ENCODE peak calls at places on chromosomes 6 and 20, in five cellular contexts. One of them, this sample, is unnamed.

GRCh38 chr6:8006208-8006607 is 58.0 kb downstream of the BLOC1S5 start:
- DNase-seq in HCT116: peak
- DNase-seq in effector memory CD4-positive, alpha-beta T cell: no peak
- DNase-seq in aorta: no peak
- DNase-seq in caudate nucleus: no peak
- DNase-seq in this sample: no peak

GRCh38 chr20:62143976-62144825 is 632 bp downstream of the SS18L1 start:
- DNase-seq in caudate nucleus: peak
- DNase-seq in HCT116: no peak
- DNase-seq in aorta: peak
- DNase-seq in effector memory CD4-positive, alpha-beta T cell: peak
- DNase-seq in this sample: peak

GRCh38 chr20:3797226-3797545 is 1.1 kb downstream of the CDC25B start:
- DNase-seq in HCT116: no peak
- DNase-seq in aorta: no peak
- DNase-seq in caudate nucleus: no peak
- DNase-seq in effector memory CD4-positive, alpha-beta T cell: no peak
- DNase-seq in this sample: peak

GRCh38 chr6:69164564-69165252 is 529.6 kb downstream of the ADGRB3 start:
- DNase-seq in aorta: no peak
- DNase-seq in HCT116: no peak
- DNase-seq in effector memory CD4-positive, alpha-beta T cell: no peak
- DNase-seq in caudate nucleus: no peak
- DNase-seq in this sample: no peak

GRCh38 chr20:62117658-62118057 is 4.6 kb upstream of the LSM14B start:
- DNase-seq in effector memory CD4-positive, alpha-beta T cell: peak
- DNase-seq in HCT116: no peak
- DNase-seq in caudate nucleus: no peak
- DNase-seq in aorta: peak
- DNase-seq in this sample: no peak

GRCh38 chr6:111776236-111777189 is 96.7 kb downstream of the FYN start:
- DNase-seq in caudate nucleus: no peak
- DNase-seq in aorta: no peak
- DNase-seq in effector memory CD4-positive, alpha-beta T cell: no peak
- DNase-seq in HCT116: no peak
- DNase-seq in this sample: no peak

GRCh38 chr6:125835221-125835744 is 44.5 kb downstream of the NCOA7 start:
- DNase-seq in caudate nucleus: no peak
- DNase-seq in effector memory CD4-positive, alpha-beta T cell: no peak
- DNase-seq in HCT116: no peak
- DNase-seq in aorta: no peak
- DNase-seq in this sample: no peak

GRCh38 chr6:149990672-149991402 is 27.1 kb downstream of the ULBP1 start:
- DNase-seq in caudate nucleus: no peak
- DNase-seq in HCT116: no peak
- DNase-seq in effector memory CD4-positive, alpha-beta T cell: peak
- DNase-seq in aorta: no peak
- DNase-seq in this sample: no peak

GRCh38 chr6:12467706-12468670 is 177.8 kb downstream of the EDN1 start:
- DNase-seq in aorta: no peak
- DNase-seq in HCT116: no peak
- DNase-seq in effector memory CD4-positive, alpha-beta T cell: no peak
- DNase-seq in caudate nucleus: no peak
- DNase-seq in this sample: no peak

GRCh38 chr6:163311830-163312229 is 102.7 kb upstream of the QKI start:
- DNase-seq in effector memory CD4-positive, alpha-beta T cell: no peak
- DNase-seq in HCT116: peak
- DNase-seq in aorta: no peak
- DNase-seq in caudate nucleus: no peak
- DNase-seq in this sample: no peak

GRCh38 chr6:163310973-163311383 is 103.5 kb upstream of the QKI start:
- DNase-seq in aorta: no peak
- DNase-seq in caudate nucleus: no peak
- DNase-seq in effector memory CD4-positive, alpha-beta T cell: no peak
- DNase-seq in HCT116: no peak
- DNase-seq in this sample: no peak

GRCh38 chr6:163310096-163310972 is 104.2 kb upstream of the QKI start:
- DNase-seq in aorta: no peak
- DNase-seq in caudate nucleus: no peak
- DNase-seq in HCT116: no peak
- DNase-seq in effector memory CD4-positive, alpha-beta T cell: no peak
- DNase-seq in this sample: no peak

GRCh38 chr6:163314791-163315404 is 99.6 kb upstream of the QKI start:
- DNase-seq in aorta: no peak
- DNase-seq in effector memory CD4-positive, alpha-beta T cell: no peak
- DNase-seq in caudate nucleus: no peak
- DNase-seq in HCT116: no peak
- DNase-seq in this sample: no peak

DNA sequence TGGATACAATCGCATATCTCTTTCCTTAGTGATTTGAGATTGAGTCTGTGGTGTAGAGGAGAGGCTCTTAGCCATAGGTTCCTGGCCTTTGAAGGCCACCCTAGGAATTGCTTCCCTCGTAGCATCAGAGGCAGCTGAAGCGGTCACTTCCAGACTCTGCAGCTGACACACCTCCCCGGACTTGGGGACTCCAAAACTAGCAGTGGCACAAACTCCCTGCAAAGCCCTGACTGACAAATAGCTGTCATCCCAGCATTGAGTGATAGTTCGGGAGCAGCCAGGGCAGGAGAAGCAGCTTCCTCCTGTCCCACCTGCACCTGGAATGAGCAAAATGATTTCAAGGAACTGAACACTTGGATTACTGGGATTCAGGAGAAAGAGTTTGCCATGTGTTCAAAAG is 100.5 kb upstream of the QKI start:
- DNase-seq in effector memory CD4-positive, alpha-beta T cell: no peak
- DNase-seq in aorta: no peak
- DNase-seq in caudate nucleus: no peak
- DNase-seq in HCT116: no peak
- DNase-seq in this sample: no peak
- H3K27ac ChIP-seq in effector memory CD4-positive, alpha-beta T cell: no peak
- H3K27ac ChIP-seq in aorta: no peak
- H3K27ac ChIP-seq in caudate nucleus: peak
- H3K27ac ChIP-seq in HCT116: no peak
- H3K27ac ChIP-seq in this sample: no peak

DNA sequence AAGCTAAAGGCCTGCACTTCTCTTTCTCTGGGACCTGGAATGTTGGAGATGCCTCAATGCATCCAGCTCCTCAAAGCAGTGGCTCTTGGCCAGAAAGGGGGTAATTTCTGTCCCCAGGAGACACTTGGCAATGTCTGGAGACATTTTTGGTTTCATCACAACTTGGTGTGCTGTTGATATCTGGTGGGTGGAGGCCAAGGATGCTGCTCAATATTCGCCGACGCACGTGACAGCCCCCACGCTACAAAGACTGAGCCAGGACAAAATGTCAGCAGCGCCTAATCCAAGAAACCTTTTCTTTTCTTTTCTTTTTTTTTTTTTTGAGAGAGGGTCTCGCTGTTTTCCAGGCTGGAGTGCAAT is 79.8 kb downstream of the SULF2 start:
- DNase-seq in effector memory CD4-positive, alpha-beta T cell: no peak
- DNase-seq in HCT116: no peak
- DNase-seq in caudate nucleus: no peak
- DNase-seq in aorta: no peak
- DNase-seq in this sample: no peak
- H3K27ac ChIP-seq in effector memory CD4-positive, alpha-beta T cell: no peak
- H3K27ac ChIP-seq in HCT116: no peak
- H3K27ac ChIP-seq in caudate nucleus: no peak
- H3K27ac ChIP-seq in aorta: no peak
- H3K27ac ChIP-seq in this sample: no peak

DNA sequence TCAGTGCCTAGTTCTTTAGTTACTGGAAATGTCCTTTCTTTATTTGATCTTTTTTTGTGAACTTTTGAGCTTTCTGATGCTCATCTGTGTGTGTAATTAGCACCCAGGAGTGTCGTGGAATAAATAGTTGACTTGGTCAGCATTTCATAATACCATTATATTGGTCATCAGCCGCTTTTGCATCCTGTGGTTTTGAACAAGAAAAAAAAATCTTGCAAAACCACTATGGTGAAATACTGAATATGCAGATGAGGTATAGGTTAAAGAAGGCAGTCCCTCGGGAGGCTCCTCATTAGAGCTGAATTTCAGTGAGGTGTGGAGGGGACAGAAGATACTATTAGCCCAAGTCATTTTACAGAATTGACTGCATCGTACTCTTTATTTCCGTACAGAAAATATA is 90.1 kb downstream of the FOXO3 start:
- DNase-seq in HCT116: no peak
- DNase-seq in caudate nucleus: no peak
- DNase-seq in aorta: no peak
- DNase-seq in effector memory CD4-positive, alpha-beta T cell: no peak
- DNase-seq in this sample: no peak
- H3K27ac ChIP-seq in HCT116: no peak
- H3K27ac ChIP-seq in caudate nucleus: no peak
- H3K27ac ChIP-seq in aorta: peak
- H3K27ac ChIP-seq in effector memory CD4-positive, alpha-beta T cell: no peak
- H3K27ac ChIP-seq in this sample: peak

GRCh38 chr6:1285589-1286340 is 26.1 kb upstream of the FOXQ1 start:
- DNase-seq in aorta: peak
- DNase-seq in HCT116: no peak
- DNase-seq in effector memory CD4-positive, alpha-beta T cell: no peak
- DNase-seq in caudate nucleus: no peak
- DNase-seq in this sample: no peak
- H3K27ac ChIP-seq in aorta: no peak
- H3K27ac ChIP-seq in HCT116: no peak
- H3K27ac ChIP-seq in effector memory CD4-positive, alpha-beta T cell: no peak
- H3K27ac ChIP-seq in caudate nucleus: no peak
- H3K27ac ChIP-seq in this sample: no peak

DNA sequence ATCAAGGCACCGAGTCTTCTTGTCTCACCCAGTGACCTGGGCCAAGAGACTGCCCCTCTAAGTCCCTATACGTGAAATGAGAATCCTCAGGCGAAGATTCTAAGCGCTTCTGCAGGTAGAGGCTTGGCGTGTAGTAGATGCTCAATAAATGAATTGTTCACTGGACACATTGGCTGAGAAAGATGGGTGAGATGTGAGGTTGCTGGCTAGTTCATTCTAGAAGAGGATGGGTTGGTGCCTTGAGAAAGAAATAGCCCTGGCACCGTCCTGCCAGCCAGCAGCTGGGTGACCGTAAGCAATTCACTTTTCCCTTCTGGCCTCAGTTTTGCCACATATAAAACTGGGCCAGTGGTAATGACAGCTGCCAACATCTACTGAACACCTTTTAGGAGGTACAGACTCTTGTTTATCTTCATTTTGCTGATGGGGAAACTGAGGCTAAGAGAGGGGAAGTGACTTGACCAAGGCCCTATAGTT is 1.4 kb downstream of the SRC start:
- DNase-seq in aorta: no peak
- DNase-seq in caudate nucleus: no peak
- DNase-seq in effector memory CD4-positive, alpha-beta T cell: no peak
- DNase-seq in HCT116: no peak
- DNase-seq in this sample: no peak
- H3K27ac ChIP-seq in aorta: peak
- H3K27ac ChIP-seq in caudate nucleus: no peak
- H3K27ac ChIP-seq in effector memory CD4-positive, alpha-beta T cell: no peak
- H3K27ac ChIP-seq in HCT116: peak
- H3K27ac ChIP-seq in this sample: peak

This sample was measured in lower lobe of right lung.